ENCODE peak calls at places on chromosome 2, in five cellular contexts. J is naive B cell, F is retina, Z is HT1080, R is GM19239. X is an unnamed sample.

GRCh38 chr2:24515841-24516240 is 24.8 kb downstream of the NCOA1 start:
- DNase-seq in J (no peak), F (no peak), Z (no peak), R (no peak), X (peak)

GRCh38 chr2:64018715-64019082 is 529 bp downstream of the VPS54 start:
- DNase-seq in J (no peak), F (no peak), Z (peak), R (no peak), X (no peak)

GRCh38 chr2:232636788-232637420 is 3.5 kb downstream of the EFHD1 start:
- DNase-seq in J (no peak), F (no peak), Z (no peak), R (no peak), X (no peak)

GRCh38 chr2:31219131-31219969 is 2.0 kb upstream of the CAPN14 start:
- DNase-seq in J (peak), F (no peak), Z (no peak), R (no peak), X (no peak)

GRCh38 chr2:178536037-178536436 is 55.8 kb downstream of the PLEKHA3 start:
- DNase-seq in J (no peak), F (no peak), Z (no peak), R (no peak), X (no peak)

GRCh38 chr2:28544405-28544914 is 48.6 kb downstream of the PLB1 start:
- DNase-seq in J (no peak), F (no peak), Z (no peak), R (no peak), X (no peak)

GRCh38 chr2:65020943-65021528 is 31.8 kb downstream of the SLC1A4 start:
- DNase-seq in J (no peak), F (no peak), Z (no peak), R (no peak), X (no peak)

GRCh38 chr2:26942543-26943295 is 27.7 kb upstream of the MAPRE3 start:
- DNase-seq in J (peak), F (peak), Z (peak), R (peak), X (no peak)

GRCh38 chr2:82256983-82257382 is 1952.4 kb upstream of the LRRTM1 start:
- DNase-seq in J (no peak), F (no peak), Z (no peak), R (no peak), X (no peak)

GRCh38 chr2:65490222-65490621 is 57.8 kb upstream of the SPRED2 start:
- DNase-seq in J (no peak), F (no peak), Z (no peak), R (no peak), X (no peak)

GRCh38 chr2:134231965-134232340 is 21.9 kb upstream of the MGAT5 start:
- DNase-seq in J (no peak), F (no peak), Z (peak), R (no peak), X (no peak)

GRCh38 chr2:186274936-186275575 is 211.0 kb upstream of the ZC3H15 start:
- DNase-seq in J (no peak), F (no peak), Z (peak), R (no peak), X (peak)

GRCh38 chr2:179562330-179562885 is 297.8 kb upstream of the SESTD1 start:
- DNase-seq in J (no peak), F (peak), Z (no peak), R (no peak), X (no peak)

GRCh38 chr2:171432969-171433762 is 624 bp downstream of the METTL8 start:
- DNase-seq in J (peak), F (no peak), Z (peak), R (no peak), X (no peak)

GRCh38 chr2:238643400-238643907 is 204.4 kb upstream of the TWIST2 start:
- DNase-seq in J (no peak), F (no peak), Z (no peak), R (no peak), X (no peak)

GRCh38 chr2:20091305-20091991 is 40.0 kb upstream of the LAPTM4A start:
- DNase-seq in J (no peak), F (no peak), Z (peak), R (no peak), X (peak)

GRCh38 chr2:216732334-216732733 is 37.0 kb upstream of the IGFBP5 start:
- DNase-seq in J (no peak), F (no peak), Z (no peak), R (no peak), X (no peak)

X was measured in foreskin melanocyte.